ENCODE peak calls at places on chromosome 3, in six cellular contexts. One of them, this sample, is unnamed.

GRCh38 chr3:127074900-127075360 is 92.0 kb downstream of the PLXNA1 start:
- DNase-seq in iris pigment epithelial cell: peak; percentile 85
- DNase-seq in stimulated activated CD4-positive, alpha-beta T cell treated with anti-CD3 and anti-CD28 coated beads, TNF-alpha, amount 100 ng/mL, for 24 hours: no peak
- DNase-seq in LoVo: no peak
- DNase-seq in stimulated activated CD8-positive, alpha-beta memory T cell treated with anti-CD3 and anti-CD28 coated beads, Interleukin-15, amount 100 ng/mL, for 1 hour: no peak
- DNase-seq in mucosa of descending colon: peak; percentile 57
- DNase-seq in this sample: no peak

GRCh38 chr3:4140921-4141320 is 162.2 kb upstream of the SETMAR start:
- DNase-seq in LoVo: no peak
- DNase-seq in iris pigment epithelial cell: no peak
- DNase-seq in stimulated activated CD4-positive, alpha-beta T cell treated with anti-CD3 and anti-CD28 coated beads, TNF-alpha, amount 100 ng/mL, for 24 hours: no peak
- DNase-seq in mucosa of descending colon: no peak
- DNase-seq in stimulated activated CD8-positive, alpha-beta memory T cell treated with anti-CD3 and anti-CD28 coated beads, Interleukin-15, amount 100 ng/mL, for 1 hour: no peak
- DNase-seq in this sample: no peak

GRCh38 chr3:43217633-43218032 is 68.7 kb upstream of the SNRK start:
- DNase-seq in mucosa of descending colon: no peak
- DNase-seq in stimulated activated CD4-positive, alpha-beta T cell treated with anti-CD3 and anti-CD28 coated beads, TNF-alpha, amount 100 ng/mL, for 24 hours: no peak
- DNase-seq in iris pigment epithelial cell: no peak
- DNase-seq in stimulated activated CD8-positive, alpha-beta memory T cell treated with anti-CD3 and anti-CD28 coated beads, Interleukin-15, amount 100 ng/mL, for 1 hour: no peak
- DNase-seq in LoVo: no peak
- DNase-seq in this sample: no peak

GRCh38 chr3:155581579-155581978 is 163.3 kb downstream of the PLCH1 start:
- DNase-seq in LoVo: no peak
- DNase-seq in stimulated activated CD4-positive, alpha-beta T cell treated with anti-CD3 and anti-CD28 coated beads, TNF-alpha, amount 100 ng/mL, for 24 hours: peak; percentile 3
- DNase-seq in iris pigment epithelial cell: no peak
- DNase-seq in mucosa of descending colon: no peak
- DNase-seq in stimulated activated CD8-positive, alpha-beta memory T cell treated with anti-CD3 and anti-CD28 coated beads, Interleukin-15, amount 100 ng/mL, for 1 hour: no peak
- DNase-seq in this sample: no peak

GRCh38 chr3:136860541-136860940 is 1.5 kb upstream of the NCK1 start:
- DNase-seq in LoVo: no peak
- DNase-seq in stimulated activated CD8-positive, alpha-beta memory T cell treated with anti-CD3 and anti-CD28 coated beads, Interleukin-15, amount 100 ng/mL, for 1 hour: no peak
- DNase-seq in mucosa of descending colon: no peak
- DNase-seq in stimulated activated CD4-positive, alpha-beta T cell treated with anti-CD3 and anti-CD28 coated beads, TNF-alpha, amount 100 ng/mL, for 24 hours: no peak
- DNase-seq in iris pigment epithelial cell: peak; percentile 28
- DNase-seq in this sample: no peak

GRCh38 chr3:72082121-72082715 is 297.3 kb upstream of the PROK2 start:
- DNase-seq in mucosa of descending colon: no peak
- DNase-seq in stimulated activated CD4-positive, alpha-beta T cell treated with anti-CD3 and anti-CD28 coated beads, TNF-alpha, amount 100 ng/mL, for 24 hours: no peak
- DNase-seq in stimulated activated CD8-positive, alpha-beta memory T cell treated with anti-CD3 and anti-CD28 coated beads, Interleukin-15, amount 100 ng/mL, for 1 hour: no peak
- DNase-seq in LoVo: no peak
- DNase-seq in iris pigment epithelial cell: no peak
- DNase-seq in this sample: no peak

GRCh38 chr3:30437172-30437571 is 169.2 kb upstream of the TGFBR2 start:
- DNase-seq in iris pigment epithelial cell: peak; percentile 70
- DNase-seq in stimulated activated CD8-positive, alpha-beta memory T cell treated with anti-CD3 and anti-CD28 coated beads, Interleukin-15, amount 100 ng/mL, for 1 hour: no peak
- DNase-seq in LoVo: no peak
- DNase-seq in mucosa of descending colon: no peak
- DNase-seq in stimulated activated CD4-positive, alpha-beta T cell treated with anti-CD3 and anti-CD28 coated beads, TNF-alpha, amount 100 ng/mL, for 24 hours: no peak
- DNase-seq in this sample: no peak

GRCh38 chr3:130834476-130834875 is 59.4 kb upstream of the ATP2C1 start:
- DNase-seq in iris pigment epithelial cell: peak; percentile 47
- DNase-seq in stimulated activated CD8-positive, alpha-beta memory T cell treated with anti-CD3 and anti-CD28 coated beads, Interleukin-15, amount 100 ng/mL, for 1 hour: no peak
- DNase-seq in mucosa of descending colon: no peak
- DNase-seq in LoVo: no peak
- DNase-seq in stimulated activated CD4-positive, alpha-beta T cell treated with anti-CD3 and anti-CD28 coated beads, TNF-alpha, amount 100 ng/mL, for 24 hours: no peak
- DNase-seq in this sample: no peak

GRCh38 chr3:196122021-196122687 is 40.3 kb upstream of the TFRC start:
- DNase-seq in stimulated activated CD8-positive, alpha-beta memory T cell treated with anti-CD3 and anti-CD28 coated beads, Interleukin-15, amount 100 ng/mL, for 1 hour: no peak
- DNase-seq in iris pigment epithelial cell: peak; percentile 32
- DNase-seq in stimulated activated CD4-positive, alpha-beta T cell treated with anti-CD3 and anti-CD28 coated beads, TNF-alpha, amount 100 ng/mL, for 24 hours: no peak
- DNase-seq in LoVo: no peak
- DNase-seq in mucosa of descending colon: peak; percentile 29
- DNase-seq in this sample: no peak

GRCh38 chr3:141754032-141754431 is 9.2 kb upstream of the GRK7 start:
- DNase-seq in mucosa of descending colon: no peak
- DNase-seq in LoVo: no peak
- DNase-seq in iris pigment epithelial cell: no peak
- DNase-seq in stimulated activated CD4-positive, alpha-beta T cell treated with anti-CD3 and anti-CD28 coated beads, TNF-alpha, amount 100 ng/mL, for 24 hours: no peak
- DNase-seq in stimulated activated CD8-positive, alpha-beta memory T cell treated with anti-CD3 and anti-CD28 coated beads, Interleukin-15, amount 100 ng/mL, for 1 hour: no peak
- DNase-seq in this sample: no peak

GRCh38 chr3:54857343-54857742 is 70.5 kb downstream of the LRTM1 start:
- DNase-seq in stimulated activated CD4-positive, alpha-beta T cell treated with anti-CD3 and anti-CD28 coated beads, TNF-alpha, amount 100 ng/mL, for 24 hours: no peak
- DNase-seq in mucosa of descending colon: no peak
- DNase-seq in stimulated activated CD8-positive, alpha-beta memory T cell treated with anti-CD3 and anti-CD28 coated beads, Interleukin-15, amount 100 ng/mL, for 1 hour: no peak
- DNase-seq in LoVo: peak; percentile 22
- DNase-seq in iris pigment epithelial cell: no peak
- DNase-seq in this sample: no peak

GRCh38 chr3:187207624-187208023 is 10.3 kb downstream of the RTP1 start:
- DNase-seq in stimulated activated CD4-positive, alpha-beta T cell treated with anti-CD3 and anti-CD28 coated beads, TNF-alpha, amount 100 ng/mL, for 24 hours: no peak
- DNase-seq in mucosa of descending colon: no peak
- DNase-seq in LoVo: no peak
- DNase-seq in stimulated activated CD8-positive, alpha-beta memory T cell treated with anti-CD3 and anti-CD28 coated beads, Interleukin-15, amount 100 ng/mL, for 1 hour: no peak
- DNase-seq in iris pigment epithelial cell: no peak
- DNase-seq in this sample: no peak

GRCh38 chr3:195197764-195198423 is 73.1 kb downstream of the XXYLT1 start:
- DNase-seq in iris pigment epithelial cell: peak; percentile 84
- DNase-seq in mucosa of descending colon: no peak
- DNase-seq in stimulated activated CD8-positive, alpha-beta memory T cell treated with anti-CD3 and anti-CD28 coated beads, Interleukin-15, amount 100 ng/mL, for 1 hour: no peak
- DNase-seq in stimulated activated CD4-positive, alpha-beta T cell treated with anti-CD3 and anti-CD28 coated beads, TNF-alpha, amount 100 ng/mL, for 24 hours: no peak
- DNase-seq in LoVo: peak; percentile 61
- DNase-seq in this sample: no peak

GRCh38 chr3:138872632-138873031 is 37.9 kb upstream of the PIK3CB start:
- DNase-seq in stimulated activated CD4-positive, alpha-beta T cell treated with anti-CD3 and anti-CD28 coated beads, TNF-alpha, amount 100 ng/mL, for 24 hours: no peak
- DNase-seq in iris pigment epithelial cell: no peak
- DNase-seq in mucosa of descending colon: no peak
- DNase-seq in LoVo: no peak
- DNase-seq in stimulated activated CD8-positive, alpha-beta memory T cell treated with anti-CD3 and anti-CD28 coated beads, Interleukin-15, amount 100 ng/mL, for 1 hour: no peak
- DNase-seq in this sample: no peak

GRCh38 chr3:120497318-120497717 is 46.5 kb upstream of the FSTL1 start:
- DNase-seq in stimulated activated CD4-positive, alpha-beta T cell treated with anti-CD3 and anti-CD28 coated beads, TNF-alpha, amount 100 ng/mL, for 24 hours: no peak
- DNase-seq in LoVo: no peak
- DNase-seq in mucosa of descending colon: no peak
- DNase-seq in iris pigment epithelial cell: peak; percentile 98
- DNase-seq in stimulated activated CD8-positive, alpha-beta memory T cell treated with anti-CD3 and anti-CD28 coated beads, Interleukin-15, amount 100 ng/mL, for 1 hour: no peak
- DNase-seq in this sample: no peak

GRCh38 chr3:76083992-76084391 is 298.6 kb upstream of the ZNF717 start:
- DNase-seq in mucosa of descending colon: no peak
- DNase-seq in stimulated activated CD8-positive, alpha-beta memory T cell treated with anti-CD3 and anti-CD28 coated beads, Interleukin-15, amount 100 ng/mL, for 1 hour: no peak
- DNase-seq in LoVo: no peak
- DNase-seq in iris pigment epithelial cell: peak; percentile 73
- DNase-seq in stimulated activated CD4-positive, alpha-beta T cell treated with anti-CD3 and anti-CD28 coated beads, TNF-alpha, amount 100 ng/mL, for 24 hours: no peak
- DNase-seq in this sample: no peak

GRCh38 chr3:123098411-123099330 is 31.8 kb downstream of the PDIA5 start:
- DNase-seq in stimulated activated CD4-positive, alpha-beta T cell treated with anti-CD3 and anti-CD28 coated beads, TNF-alpha, amount 100 ng/mL, for 24 hours: no peak
- DNase-seq in stimulated activated CD8-positive, alpha-beta memory T cell treated with anti-CD3 and anti-CD28 coated beads, Interleukin-15, amount 100 ng/mL, for 1 hour: no peak
- DNase-seq in mucosa of descending colon: no peak
- DNase-seq in LoVo: no peak
- DNase-seq in iris pigment epithelial cell: peak; percentile 38
- DNase-seq in this sample: no peak

This sample was measured in activated T-cell treated with anti-CD3 and anti-CD28 coated beads for 24 hours.